ENCODE peak calls at places on chromosomes 12 and 14, in seven cellular contexts. U, H, N, Q, D, I and A are unnamed samples. For H3K9me3, the result is how much of the 10 kb centered on the place peaks cover.

GRCh38 chr14:32473476-32473875 is 144.4 kb downstream of the AKAP6 start:
- DNase-seq in U (no peak), H (no peak), N (peak), Q (no peak), D (no peak), I (no peak), A (no peak)

GRCh38 chr14:45238988-45239387 is 14.0 kb downstream of the MIS18BP1 start:
- DNase-seq in U (no peak), H (no peak), N (no peak), Q (no peak), D (no peak), I (no peak), A (no peak)

GRCh38 chr12:54206807-54207206 is 18.0 kb upstream of the SMUG1 start:
- DNase-seq in U (no peak), H (no peak), N (no peak), Q (no peak), D (no peak), I (no peak), A (no peak)

GRCh38 chr14:93715279-93715927 is 72.9 kb downstream of the PRIMA1 start:
- DNase-seq in U (no peak), H (no peak), N (peak), Q (no peak), D (no peak), I (no peak), A (no peak)

GRCh38 chr12:88577537-88577936 is 2.7 kb downstream of the KITLG start:
- DNase-seq in U (no peak), H (no peak), N (no peak), Q (no peak), D (no peak), I (no peak), A (no peak)

GRCh38 chr14:43894534-43894933 is 612.5 kb downstream of the FSCB start:
- DNase-seq in U (no peak), H (peak), N (no peak), Q (no peak), D (no peak), I (peak), A (no peak)

GRCh38 chr12:104942075-104942474 is 16.0 kb downstream of the SLC41A2 start:
- DNase-seq in U (no peak), H (no peak), N (no peak), Q (no peak), D (no peak), I (no peak), A (no peak)

GRCh38 chr12:49190317-49190716 is 1.4 kb upstream of the TUBA1A start:
- DNase-seq in U (peak), H (no peak), N (no peak), Q (no peak), D (no peak), I (peak), A (no peak)

GRCh38 chr12:125403145-125403789 is 338.0 kb downstream of the AACS start:
- DNase-seq in U (no peak), H (peak), N (no peak), Q (no peak), D (no peak), I (peak), A (no peak)

GRCh38 chr12:49885118-49885517 is 18.6 kb downstream of the FAIM2 start:
- DNase-seq in U (no peak), H (no peak), N (peak), Q (no peak), D (no peak), I (peak), A (no peak)

GRCh38 chr14:33986804-33987203 is 35.9 kb upstream of the EGLN3 start:
- DNase-seq in U (no peak), H (peak), N (no peak), Q (no peak), D (no peak), I (no peak), A (no peak)

GRCh38 chr14:76792422-76792821 is 20.3 kb downstream of the ANGEL1 start:
- DNase-seq in U (no peak), H (no peak), N (no peak), Q (no peak), D (no peak), I (no peak), A (no peak)

GRCh38 chr14:37194698-37195097 is 3.0 kb upstream of the MIPOL1 start:
- DNase-seq in U (no peak), H (no peak), N (no peak), Q (no peak), D (no peak), I (no peak), A (no peak)

GRCh38 chr12:124738636-124739467 is 124.8 kb downstream of the SCARB1 start:
- DNase-seq in U (no peak), H (peak), N (no peak), Q (no peak), D (peak), I (peak), A (no peak)

GRCh38 chr12:121033625-121034349 is 5.3 kb downstream of the OASL start:
- DNase-seq in U (no peak), H (no peak), N (no peak), Q (peak), D (peak), I (no peak), A (peak)

GRCh38 chr14:96060161-96060933 is 21.2 kb downstream of the C14orf132 start:
- DNase-seq in U (peak), H (no peak), N (no peak), Q (no peak), D (no peak), I (no peak), A (no peak)

GRCh38 chr14:90551733-90552464 is 155.1 kb downstream of the CALM1 start:
- DNase-seq in U (no peak), H (no peak), N (no peak), Q (no peak), D (peak), I (no peak), A (no peak)

GRCh38 chr12:104643093-104643646 is 186.4 kb downstream of the CHST11 start:
- DNase-seq in U (no peak), H (no peak), N (no peak), Q (no peak), D (no peak), I (no peak), A (no peak)

GRCh38 chr12:43937947-43938346 is 102.1 kb downstream of the TMEM117 start:
- DNase-seq in U (no peak), H (peak), N (no peak), Q (no peak), D (no peak), I (no peak), A (no peak)

GRCh38 chr12:110244829-110245228 is 36.2 kb upstream of the ATP2A2 start:
- DNase-seq in U (no peak), H (no peak), N (no peak), Q (no peak), D (no peak), I (peak), A (no peak)

GRCh38 chr12:5258498-5258897 is 173.4 kb upstream of the NTF3 start:
- DNase-seq in U (peak), H (peak), N (no peak), Q (no peak), D (no peak), I (no peak), A (no peak)

GRCh38 chr12:5257763-5258475 is 174.0 kb upstream of the NTF3 start:
- DNase-seq in U (no peak), H (no peak), N (no peak), Q (no peak), D (no peak), I (no peak), A (no peak)

GRCh38 chr12:5259523-5259922 is 172.4 kb upstream of the NTF3 start:
- DNase-seq in U (no peak), H (peak), N (no peak), Q (no peak), D (no peak), I (no peak), A (no peak)

GRCh38 chr12:5260086-5260485 is 171.8 kb upstream of the NTF3 start:
- DNase-seq in U (no peak), H (no peak), N (no peak), Q (no peak), D (no peak), I (no peak), A (no peak)

GRCh38 chr12:5258966-5259365 is 172.9 kb upstream of the NTF3 start:
- DNase-seq in U (no peak), H (no peak), N (no peak), Q (no peak), D (no peak), I (no peak), A (no peak)
- H3K27ac ChIP-seq in U (no peak), H (no peak), N (no peak), Q (no peak), D (no peak), I (no peak), A (no peak)

GRCh38 chr12:11765817-11766794 is 116.6 kb downstream of the ETV6 start:
- DNase-seq in U (no peak), H (peak), N (peak), Q (no peak), D (no peak), I (no peak), A (peak)
- H3K9me3 ChIP-seq in U (under half), H (under half), N (under half), Q (under half), D (under half), I (under half), A (under half)

GRCh38 chr12:31034372-31034771 is 39.3 kb upstream of the DDX11 start:
- DNase-seq in U (no peak), H (no peak), N (no peak), Q (no peak), D (no peak), I (no peak), A (no peak)

GRCh38 chr12:31029916-31030562 is 43.6 kb upstream of the DDX11 start:
- DNase-seq in U (no peak), H (no peak), N (no peak), Q (no peak), D (no peak), I (no peak), A (no peak)

GRCh38 chr12:31033146-31033545 is 40.5 kb upstream of the DDX11 start:
- DNase-seq in U (no peak), H (no peak), N (no peak), Q (no peak), D (no peak), I (no peak), A (no peak)

GRCh38 chr12:31033681-31034080 is 40.0 kb upstream of the DDX11 start:
- DNase-seq in U (no peak), H (no peak), N (no peak), Q (no peak), D (no peak), I (no peak), A (no peak)

DNA sequence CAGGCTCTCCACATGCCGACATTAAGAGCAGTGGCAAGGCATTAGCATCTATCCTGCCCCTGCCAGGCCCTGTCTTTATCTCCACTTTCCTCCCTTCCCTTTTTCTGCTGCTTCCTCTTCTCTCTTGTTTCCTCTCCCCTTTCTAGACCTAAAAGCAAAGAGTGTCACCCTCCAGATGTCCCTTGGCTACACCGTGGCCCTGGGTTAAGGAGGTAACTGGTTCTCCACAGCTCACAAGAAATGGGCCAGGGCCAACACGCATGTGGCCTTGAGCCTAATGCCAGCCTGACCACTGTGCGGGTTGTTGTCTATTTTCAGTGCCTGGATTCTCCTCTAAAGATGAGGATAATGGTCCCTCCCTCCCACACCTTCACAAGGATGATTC is 41.7 kb upstream of the DDX11 start:
- DNase-seq in U (no peak), H (no peak), N (no peak), Q (no peak), D (no peak), I (no peak), A (no peak)
- H3K27ac ChIP-seq in U (no peak), H (no peak), N (no peak), Q (no peak), D (no peak), I (no peak), A (no peak)

GRCh38 chr14:41385787-41386186 is 220.9 kb upstream of the LRFN5 start:
- DNase-seq in U (no peak), H (no peak), N (no peak), Q (no peak), D (no peak), I (no peak), A (no peak)
- H3K9me3 ChIP-seq in U (under half), H (under half), N (under half), Q (under half), D (under half), I (under half), A (under half)

GRCh38 chr12:102342281-102343006 is 137.9 kb downstream of the IGF1 start:
- DNase-seq in U (no peak), H (no peak), N (no peak), Q (no peak), D (peak), I (no peak), A (no peak)
- H3K27ac ChIP-seq in U (no peak), H (no peak), N (no peak), Q (no peak), D (no peak), I (no peak), A (no peak)

GRCh38 chr12:129704232-129704830 is 199.5 kb downstream of the TMEM132D start:
- DNase-seq in U (no peak), H (no peak), N (no peak), Q (no peak), D (no peak), I (no peak), A (no peak)
- H3K9me3 ChIP-seq in U (under half), H (under half), N (under half), Q (under half), D (under half), I (under half), A (under half)

GRCh38 chr12:544941-545635 is 85.3 kb downstream of the B4GALNT3 start:
- DNase-seq in U (no peak), H (no peak), N (no peak), Q (no peak), D (no peak), I (no peak), A (no peak)

GRCh38 chr12:541676-542289 is 82.0 kb downstream of the B4GALNT3 start:
- DNase-seq in U (no peak), H (no peak), N (peak), Q (no peak), D (no peak), I (peak), A (no peak)

GRCh38 chr12:544142-544541 is 84.4 kb downstream of the B4GALNT3 start:
- DNase-seq in U (no peak), H (no peak), N (no peak), Q (no peak), D (no peak), I (no peak), A (no peak)

GRCh38 chr12:542290-543113 is 82.8 kb downstream of the B4GALNT3 start:
- DNase-seq in U (no peak), H (no peak), N (peak), Q (no peak), D (no peak), I (peak), A (no peak)

DNA sequence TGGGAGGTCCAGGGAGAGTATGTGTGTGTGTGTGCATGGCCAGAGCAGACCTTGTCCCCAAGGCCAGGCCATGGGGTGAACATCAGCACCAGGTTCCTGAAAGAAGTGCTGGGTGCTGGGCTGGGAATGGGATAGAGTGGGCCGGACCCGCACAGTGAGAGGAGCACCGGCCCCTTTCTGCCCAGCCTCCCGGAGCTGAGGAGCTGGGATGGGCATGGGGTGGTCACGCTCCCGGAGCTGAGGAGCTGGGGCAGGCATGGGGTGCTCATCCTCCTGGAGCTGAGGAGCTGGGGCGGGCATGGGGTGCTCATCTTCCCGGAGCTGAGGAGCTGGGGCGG is 83.3 kb downstream of the B4GALNT3 start:
- DNase-seq in U (no peak), H (no peak), N (no peak), Q (no peak), D (no peak), I (no peak), A (no peak)
- H3K27ac ChIP-seq in U (no peak), H (no peak), N (no peak), Q (no peak), D (peak), I (no peak), A (no peak)

DNA sequence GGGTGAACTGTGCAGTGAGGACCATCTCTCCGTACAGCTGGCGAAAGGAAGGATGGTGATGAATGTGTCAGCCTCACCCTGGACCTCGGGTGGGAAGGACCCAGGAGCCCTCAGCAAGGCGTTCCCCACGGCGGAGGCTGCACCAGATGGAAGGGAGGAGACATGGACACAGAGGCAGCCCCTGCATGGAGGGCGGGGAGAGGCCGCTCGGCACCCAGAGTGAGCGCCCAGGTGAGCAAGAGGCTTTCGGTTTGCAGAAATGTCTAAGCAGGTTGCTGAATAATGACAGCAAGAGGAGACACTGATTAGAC is 109.9 kb downstream of the PIWIL1 start:
- DNase-seq in U (no peak), H (no peak), N (peak), Q (no peak), D (no peak), I (no peak), A (no peak)
- H3K9me3 ChIP-seq in U (under half), H (half or more), N (under half), Q (under half), D (under half), I (under half), A (under half)

GRCh38 chr14:75654127-75654732 is 6.4 kb downstream of the ERG28 start:
- DNase-seq in U (peak), H (peak), N (peak), Q (peak), D (peak), I (peak), A (peak)
- H3K27ac ChIP-seq in U (no peak), H (no peak), N (peak), Q (no peak), D (no peak), I (no peak), A (no peak)

GRCh38 chr12:133130038-133130807 is at the start of the genes ZNF10 and ZNF891:
- DNase-seq in U (peak), H (peak), N (peak), Q (peak), D (peak), I (peak), A (peak)
- H3K9me3 ChIP-seq in U (half or more), H (under half), N (under half), Q (under half), D (half or more), I (under half), A (under half)